ENCODE peak calls at places on chromosomes 12 and 14, in four cellular contexts. G is putamen, Z is GOT3, A is A549. V is an unnamed sample.

GRCh38 chr12:26113194-26113654 is 11.6 kb downstream of the BHLHE41 start:
- DNase-seq in G (no peak), Z (no peak), A (no peak), V (no peak)

GRCh38 chr14:87491816-87492215 is 501.2 kb downstream of the GALC start:
- DNase-seq in G (no peak), Z (no peak), A (no peak), V (no peak)

GRCh38 chr12:119061208-119061796 is 80.0 kb downstream of the SRRM4 start:
- DNase-seq in G (no peak), Z (no peak), A (peak), V (no peak)

GRCh38 chr12:108307006-108307405 is 32.1 kb downstream of the CMKLR1 start:
- DNase-seq in G (no peak), Z (no peak), A (no peak), V (no peak)

GRCh38 chr14:105247715-105248367 is 492 bp upstream of the BTBD6 start:
- DNase-seq in G (no peak), Z (no peak), A (no peak), V (no peak)

GRCh38 chr12:539540-540310 is 80.0 kb downstream of the B4GALNT3 start:
- DNase-seq in G (no peak), Z (no peak), A (no peak), V (no peak)

GRCh38 chr14:46091819-46092218 is 559.8 kb downstream of the RPL10L start:
- DNase-seq in G (no peak), Z (no peak), A (no peak), V (no peak)

GRCh38 chr12:126397071-126397571 is 1331.9 kb downstream of the AACS start:
- DNase-seq in G (peak), Z (no peak), A (no peak), V (no peak)

GRCh38 chr14:53842938-53843337 is 113.7 kb downstream of the BMP4 start:
- DNase-seq in G (no peak), Z (no peak), A (peak), V (no peak)

GRCh38 chr14:97878727-97879126 is 1081.5 kb downstream of the VRK1 start:
- DNase-seq in G (no peak), Z (no peak), A (no peak), V (no peak)

GRCh38 chr12:82517808-82518207 is 159.5 kb downstream of the METTL25 start:
- DNase-seq in G (no peak), Z (no peak), A (no peak), V (no peak)

GRCh38 chr14:95537298-95538089 is 2.6 kb downstream of the GLRX5 start:
- DNase-seq in G (no peak), Z (no peak), A (no peak), V (no peak)

GRCh38 chr12:46089414-46090162 is 99.2 kb upstream of the SCAF11 start:
- DNase-seq in G (no peak), Z (no peak), A (no peak), V (no peak)

GRCh38 chr12:48388938-48389337 is 38.2 kb upstream of the ZNF641 start:
- DNase-seq in G (no peak), Z (no peak), A (no peak), V (no peak)

GRCh38 chr14:84036863-84037262 is 1493.1 kb upstream of the FLRT2 start:
- DNase-seq in G (no peak), Z (no peak), A (no peak), V (peak)

GRCh38 chr14:68365228-68365627 is 427.6 kb downstream of the ZFP36L1 start:
- DNase-seq in G (no peak), Z (no peak), A (peak), V (no peak)

GRCh38 chr12:31504625-31505222 is 86.2 kb downstream of the DENND5B start:
- DNase-seq in G (no peak), Z (no peak), A (no peak), V (no peak)

GRCh38 chr12:117900561-117900960 is 68.2 kb downstream of the KSR2 start:
- DNase-seq in G (no peak), Z (no peak), A (peak), V (no peak)

GRCh38 chr14:52399886-52400599 is 85.9 kb downstream of the PTGER2 start:
- DNase-seq in G (no peak), Z (no peak), A (no peak), V (no peak)

GRCh38 chr14:23559010-23559920 is 3.2 kb downstream of the THTPA start:
- DNase-seq in G (no peak), Z (no peak), A (peak), V (no peak)

GRCh38 chr12:54352022-54352531 is 12.2 kb downstream of the GPR84 start:
- DNase-seq in G (no peak), Z (no peak), A (no peak), V (no peak)

GRCh38 chr14:101359221-101360044 is 201.9 kb upstream of the DIO3 start:
- DNase-seq in G (no peak), Z (no peak), A (no peak), V (no peak)

GRCh38 chr12:122449317-122449716 is 26.8 kb upstream of the CLIP1 start:
- DNase-seq in G (no peak), Z (no peak), A (peak), V (peak)

GRCh38 chr12:108543642-108544041 is 17.3 kb downstream of the SART3 start:
- DNase-seq in G (no peak), Z (no peak), A (no peak), V (no peak)

GRCh38 chr12:54411398-54412241 is 7.4 kb downstream of the ITGA5 start:
- DNase-seq in G (no peak), Z (peak), A (peak), V (peak)

GRCh38 chr12:54657048-54657696 is 9.0 kb upstream of the DCD start:
- DNase-seq in G (no peak), Z (no peak), A (no peak), V (no peak)

GRCh38 chr12:69502342-69503081 is 32.3 kb downstream of the FRS2 start:
- DNase-seq in G (peak), Z (no peak), A (peak), V (peak)

V was measured in SW 1271.